ENCODE peak calls at places on chromosomes 2 and 18, in eight cellular contexts. One of them, this sample, is unnamed.

GRCh38 chr2:3566806-3567205 is 8.3 kb upstream of the RPS7 start:
- DNase-seq in adrenal gland: no peak
- DNase-seq in right cardiac atrium: no peak
- DNase-seq in substantia nigra: no peak
- DNase-seq in upper lobe of right lung: no peak
- DNase-seq in right atrium auricular region: no peak
- DNase-seq in CD8-positive, alpha-beta memory T cell: no peak
- DNase-seq in dorsolateral prefrontal cortex: no peak
- DNase-seq in this sample: no peak

GRCh38 chr18:3726241-3726951 is 276.4 kb downstream of the TGIF1 start:
- DNase-seq in substantia nigra: no peak
- DNase-seq in upper lobe of right lung: no peak
- DNase-seq in CD8-positive, alpha-beta memory T cell: no peak
- DNase-seq in right atrium auricular region: no peak
- DNase-seq in right cardiac atrium: no peak
- DNase-seq in adrenal gland: no peak
- DNase-seq in dorsolateral prefrontal cortex: no peak
- DNase-seq in this sample: no peak

GRCh38 chr2:54574107-54574859 is 118.2 kb downstream of the SPTBN1 start:
- DNase-seq in dorsolateral prefrontal cortex: no peak
- DNase-seq in CD8-positive, alpha-beta memory T cell: peak; percentile 82
- DNase-seq in upper lobe of right lung: no peak
- DNase-seq in right atrium auricular region: no peak
- DNase-seq in adrenal gland: peak; percentile 65
- DNase-seq in right cardiac atrium: no peak
- DNase-seq in substantia nigra: no peak
- DNase-seq in this sample: no peak

GRCh38 chr18:48926420-48926857 is 24.3 kb downstream of the SMAD7 start:
- DNase-seq in CD8-positive, alpha-beta memory T cell: no peak
- DNase-seq in substantia nigra: no peak
- DNase-seq in dorsolateral prefrontal cortex: no peak
- DNase-seq in upper lobe of right lung: no peak
- DNase-seq in adrenal gland: no peak
- DNase-seq in right cardiac atrium: peak; percentile 66
- DNase-seq in right atrium auricular region: no peak
- DNase-seq in this sample: no peak

GRCh38 chr2:47636596-47636995 is 146.3 kb upstream of the MSH6 start:
- DNase-seq in right cardiac atrium: no peak
- DNase-seq in upper lobe of right lung: no peak
- DNase-seq in substantia nigra: no peak
- DNase-seq in dorsolateral prefrontal cortex: no peak
- DNase-seq in right atrium auricular region: no peak
- DNase-seq in adrenal gland: no peak
- DNase-seq in CD8-positive, alpha-beta memory T cell: no peak
- DNase-seq in this sample: no peak

GRCh38 chr2:60641866-60642788 is 88.7 kb upstream of the BCL11A start:
- DNase-seq in CD8-positive, alpha-beta memory T cell: peak; percentile 6
- DNase-seq in adrenal gland: peak; percentile 22
- DNase-seq in dorsolateral prefrontal cortex: no peak
- DNase-seq in upper lobe of right lung: no peak
- DNase-seq in right cardiac atrium: no peak
- DNase-seq in substantia nigra: no peak
- DNase-seq in right atrium auricular region: no peak
- DNase-seq in this sample: no peak

GRCh38 chr18:3094355-3094684 is 81.4 kb upstream of the LPIN2 start:
- DNase-seq in right cardiac atrium: no peak
- DNase-seq in substantia nigra: no peak
- DNase-seq in upper lobe of right lung: no peak
- DNase-seq in right atrium auricular region: no peak
- DNase-seq in dorsolateral prefrontal cortex: no peak
- DNase-seq in adrenal gland: no peak
- DNase-seq in CD8-positive, alpha-beta memory T cell: no peak
- DNase-seq in this sample: no peak

GRCh38 chr18:10228380-10228779 is 226.1 kb upstream of the APCDD1 start:
- DNase-seq in right atrium auricular region: no peak
- DNase-seq in substantia nigra: no peak
- DNase-seq in dorsolateral prefrontal cortex: no peak
- DNase-seq in adrenal gland: no peak
- DNase-seq in right cardiac atrium: no peak
- DNase-seq in upper lobe of right lung: no peak
- DNase-seq in CD8-positive, alpha-beta memory T cell: no peak
- DNase-seq in this sample: no peak

GRCh38 chr2:37026050-37026449 is 58.1 kb downstream of the HEATR5B start:
- DNase-seq in substantia nigra: no peak
- DNase-seq in dorsolateral prefrontal cortex: no peak
- DNase-seq in adrenal gland: no peak
- DNase-seq in right cardiac atrium: no peak
- DNase-seq in CD8-positive, alpha-beta memory T cell: no peak
- DNase-seq in right atrium auricular region: no peak
- DNase-seq in upper lobe of right lung: no peak
- DNase-seq in this sample: no peak

GRCh38 chr2:200247494-200247893 is 59.0 kb upstream of the SPATS2L start:
- DNase-seq in upper lobe of right lung: no peak
- DNase-seq in dorsolateral prefrontal cortex: no peak
- DNase-seq in right cardiac atrium: no peak
- DNase-seq in adrenal gland: no peak
- DNase-seq in right atrium auricular region: no peak
- DNase-seq in CD8-positive, alpha-beta memory T cell: no peak
- DNase-seq in substantia nigra: no peak
- DNase-seq in this sample: no peak

GRCh38 chr2:208040199-208041171 is 15.2 kb upstream of the PLEKHM3 start:
- DNase-seq in right cardiac atrium: peak; percentile 83
- DNase-seq in right atrium auricular region: peak; percentile 72
- DNase-seq in dorsolateral prefrontal cortex: peak; percentile 71
- DNase-seq in upper lobe of right lung: peak; percentile 79
- DNase-seq in adrenal gland: peak; percentile 67
- DNase-seq in substantia nigra: peak; percentile 33
- DNase-seq in CD8-positive, alpha-beta memory T cell: peak; percentile 40
- DNase-seq in this sample: no peak

GRCh38 chr2:42879913-42880737 is 87.7 kb upstream of the HAAO start:
- DNase-seq in adrenal gland: no peak
- DNase-seq in right cardiac atrium: peak; percentile 79
- DNase-seq in substantia nigra: no peak
- DNase-seq in right atrium auricular region: no peak
- DNase-seq in dorsolateral prefrontal cortex: no peak
- DNase-seq in upper lobe of right lung: no peak
- DNase-seq in CD8-positive, alpha-beta memory T cell: no peak
- DNase-seq in this sample: no peak

GRCh38 chr2:68251855-68252406 is 401 bp downstream of the PPP3R1 start:
- DNase-seq in right atrium auricular region: no peak
- DNase-seq in CD8-positive, alpha-beta memory T cell: peak; percentile 41
- DNase-seq in substantia nigra: peak; percentile 51
- DNase-seq in right cardiac atrium: peak; percentile 81
- DNase-seq in upper lobe of right lung: peak; percentile 75
- DNase-seq in adrenal gland: peak; percentile 57
- DNase-seq in dorsolateral prefrontal cortex: no peak
- DNase-seq in this sample: no peak

GRCh38 chr2:64457518-64457917 is 3.6 kb downstream of the LGALSL start:
- DNase-seq in CD8-positive, alpha-beta memory T cell: no peak
- DNase-seq in upper lobe of right lung: no peak
- DNase-seq in right atrium auricular region: no peak
- DNase-seq in dorsolateral prefrontal cortex: no peak
- DNase-seq in substantia nigra: no peak
- DNase-seq in right cardiac atrium: no peak
- DNase-seq in adrenal gland: no peak
- DNase-seq in this sample: no peak

GRCh38 chr18:9321017-9321452 is 13.5 kb upstream of the TWSG1 start:
- DNase-seq in dorsolateral prefrontal cortex: no peak
- DNase-seq in right cardiac atrium: no peak
- DNase-seq in right atrium auricular region: no peak
- DNase-seq in adrenal gland: no peak
- DNase-seq in upper lobe of right lung: no peak
- DNase-seq in substantia nigra: no peak
- DNase-seq in CD8-positive, alpha-beta memory T cell: no peak
- DNase-seq in this sample: no peak

GRCh38 chr2:240811346-240812300 is 8.4 kb downstream of the KIF1A start:
- DNase-seq in CD8-positive, alpha-beta memory T cell: no peak
- DNase-seq in upper lobe of right lung: peak; percentile 51
- DNase-seq in substantia nigra: no peak
- DNase-seq in adrenal gland: no peak
- DNase-seq in dorsolateral prefrontal cortex: no peak
- DNase-seq in right atrium auricular region: no peak
- DNase-seq in right cardiac atrium: peak; percentile 37
- DNase-seq in this sample: no peak

GRCh38 chr2:172489682-172490081 is 62.3 kb downstream of the ITGA6 start:
- DNase-seq in CD8-positive, alpha-beta memory T cell: no peak
- DNase-seq in right cardiac atrium: no peak
- DNase-seq in dorsolateral prefrontal cortex: no peak
- DNase-seq in substantia nigra: no peak
- DNase-seq in right atrium auricular region: no peak
- DNase-seq in upper lobe of right lung: no peak
- DNase-seq in adrenal gland: no peak
- DNase-seq in this sample: no peak

DNA sequence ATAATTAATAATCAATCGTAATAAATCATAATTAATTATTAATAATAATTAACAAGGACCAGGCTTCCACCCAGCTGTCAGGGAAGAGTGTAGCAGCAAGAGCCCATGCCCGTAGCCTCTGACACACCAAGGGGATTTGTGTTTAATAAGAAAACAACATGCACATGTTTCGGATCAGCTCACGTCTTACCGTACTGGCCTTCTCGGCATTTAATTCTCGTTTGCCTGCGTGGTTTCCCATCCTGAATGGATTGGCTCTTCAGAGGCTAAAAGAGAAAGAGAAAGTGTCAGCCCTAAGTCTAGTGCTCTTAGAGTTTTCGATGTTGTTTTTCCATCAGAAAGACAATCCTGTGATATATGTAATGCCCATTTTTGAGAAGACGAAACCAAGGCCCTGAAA is 27.6 kb downstream of the MBP start:
- DNase-seq in right cardiac atrium: no peak
- DNase-seq in substantia nigra: no peak
- DNase-seq in dorsolateral prefrontal cortex: no peak
- DNase-seq in adrenal gland: no peak
- DNase-seq in CD8-positive, alpha-beta memory T cell: no peak
- DNase-seq in right atrium auricular region: peak; percentile 56
- DNase-seq in upper lobe of right lung: no peak
- DNase-seq in this sample: no peak
- H3K27ac ChIP-seq in right cardiac atrium: no peak overlapping the region
- H3K27ac ChIP-seq in substantia nigra: no peak overlapping the region
- H3K27ac ChIP-seq in dorsolateral prefrontal cortex: no peak overlapping the region
- H3K27ac ChIP-seq in adrenal gland: no peak overlapping the region
- H3K27ac ChIP-seq in CD8-positive, alpha-beta memory T cell: no peak overlapping the region
- H3K27ac ChIP-seq in right atrium auricular region: peak overlapping the region; percentile 86
- H3K27ac ChIP-seq in upper lobe of right lung: no peak overlapping the region
- H3K27ac ChIP-seq in this sample: no peak overlapping the region

GRCh38 chr2:190497428-190497827 is 37.1 kb downstream of the NEMP2 start:
- DNase-seq in right cardiac atrium: no peak
- DNase-seq in adrenal gland: no peak
- DNase-seq in dorsolateral prefrontal cortex: no peak
- DNase-seq in upper lobe of right lung: no peak
- DNase-seq in right atrium auricular region: no peak
- DNase-seq in substantia nigra: no peak
- DNase-seq in CD8-positive, alpha-beta memory T cell: no peak
- DNase-seq in this sample: no peak

GRCh38 chr2:190501702-190502407 is 32.7 kb downstream of the NEMP2 start:
- DNase-seq in right cardiac atrium: no peak
- DNase-seq in right atrium auricular region: no peak
- DNase-seq in dorsolateral prefrontal cortex: no peak
- DNase-seq in substantia nigra: no peak
- DNase-seq in upper lobe of right lung: no peak
- DNase-seq in CD8-positive, alpha-beta memory T cell: no peak
- DNase-seq in adrenal gland: no peak
- DNase-seq in this sample: no peak

GRCh38 chr2:190499976-190500588 is 34.4 kb downstream of the NEMP2 start:
- DNase-seq in right atrium auricular region: no peak
- DNase-seq in right cardiac atrium: no peak
- DNase-seq in adrenal gland: no peak
- DNase-seq in substantia nigra: no peak
- DNase-seq in dorsolateral prefrontal cortex: no peak
- DNase-seq in CD8-positive, alpha-beta memory T cell: no peak
- DNase-seq in upper lobe of right lung: no peak
- DNase-seq in this sample: no peak

GRCh38 chr2:190501231-190501630 is 33.3 kb downstream of the NEMP2 start:
- DNase-seq in substantia nigra: no peak
- DNase-seq in dorsolateral prefrontal cortex: no peak
- DNase-seq in upper lobe of right lung: no peak
- DNase-seq in right cardiac atrium: no peak
- DNase-seq in CD8-positive, alpha-beta memory T cell: no peak
- DNase-seq in adrenal gland: no peak
- DNase-seq in right atrium auricular region: no peak
- DNase-seq in this sample: no peak

GRCh38 chr2:190499273-190499672 is 35.2 kb downstream of the NEMP2 start:
- DNase-seq in substantia nigra: no peak
- DNase-seq in right atrium auricular region: no peak
- DNase-seq in upper lobe of right lung: no peak
- DNase-seq in dorsolateral prefrontal cortex: no peak
- DNase-seq in CD8-positive, alpha-beta memory T cell: no peak
- DNase-seq in right cardiac atrium: no peak
- DNase-seq in adrenal gland: no peak
- DNase-seq in this sample: no peak
- H3K27ac ChIP-seq in substantia nigra: no peak overlapping the region
- H3K27ac ChIP-seq in right atrium auricular region: no peak overlapping the region
- H3K27ac ChIP-seq in upper lobe of right lung: peak overlapping the region; percentile 11
- H3K27ac ChIP-seq in dorsolateral prefrontal cortex: peak overlapping the region; percentile 53
- H3K27ac ChIP-seq in CD8-positive, alpha-beta memory T cell: no peak overlapping the region
- H3K27ac ChIP-seq in right cardiac atrium: no peak overlapping the region
- H3K27ac ChIP-seq in adrenal gland: no peak overlapping the region
- H3K27ac ChIP-seq in this sample: no peak overlapping the region

GRCh38 chr2:223854741-223855140 is 17.4 kb upstream of the AP1S3 start:
- DNase-seq in dorsolateral prefrontal cortex: no peak
- DNase-seq in CD8-positive, alpha-beta memory T cell: no peak
- DNase-seq in right cardiac atrium: no peak
- DNase-seq in upper lobe of right lung: no peak
- DNase-seq in adrenal gland: no peak
- DNase-seq in right atrium auricular region: no peak
- DNase-seq in substantia nigra: no peak
- DNase-seq in this sample: no peak

GRCh38 chr2:223853425-223853837 is 16.0 kb upstream of the AP1S3 start:
- DNase-seq in right cardiac atrium: no peak
- DNase-seq in right atrium auricular region: no peak
- DNase-seq in upper lobe of right lung: no peak
- DNase-seq in substantia nigra: no peak
- DNase-seq in CD8-positive, alpha-beta memory T cell: no peak
- DNase-seq in adrenal gland: no peak
- DNase-seq in dorsolateral prefrontal cortex: no peak
- DNase-seq in this sample: no peak

GRCh38 chr2:223856584-223856983 is 19.2 kb upstream of the AP1S3 start:
- DNase-seq in adrenal gland: no peak
- DNase-seq in right cardiac atrium: no peak
- DNase-seq in dorsolateral prefrontal cortex: no peak
- DNase-seq in CD8-positive, alpha-beta memory T cell: no peak
- DNase-seq in upper lobe of right lung: no peak
- DNase-seq in substantia nigra: no peak
- DNase-seq in right atrium auricular region: no peak
- DNase-seq in this sample: no peak

GRCh38 chr2:223856021-223856420 is 18.6 kb upstream of the AP1S3 start:
- DNase-seq in upper lobe of right lung: no peak
- DNase-seq in right atrium auricular region: no peak
- DNase-seq in substantia nigra: no peak
- DNase-seq in right cardiac atrium: no peak
- DNase-seq in dorsolateral prefrontal cortex: no peak
- DNase-seq in CD8-positive, alpha-beta memory T cell: no peak
- DNase-seq in adrenal gland: no peak
- DNase-seq in this sample: no peak

GRCh38 chr2:223855426-223855825 is 18.0 kb upstream of the AP1S3 start:
- DNase-seq in CD8-positive, alpha-beta memory T cell: no peak
- DNase-seq in dorsolateral prefrontal cortex: no peak
- DNase-seq in right cardiac atrium: no peak
- DNase-seq in upper lobe of right lung: no peak
- DNase-seq in right atrium auricular region: no peak
- DNase-seq in adrenal gland: no peak
- DNase-seq in substantia nigra: no peak
- DNase-seq in this sample: no peak
- H3K27ac ChIP-seq in CD8-positive, alpha-beta memory T cell: no peak overlapping the region
- H3K27ac ChIP-seq in dorsolateral prefrontal cortex: no peak overlapping the region
- H3K27ac ChIP-seq in right cardiac atrium: no peak overlapping the region
- H3K27ac ChIP-seq in upper lobe of right lung: no peak overlapping the region
- H3K27ac ChIP-seq in right atrium auricular region: no peak overlapping the region
- H3K27ac ChIP-seq in adrenal gland: no peak overlapping the region
- H3K27ac ChIP-seq in substantia nigra: no peak overlapping the region
- H3K27ac ChIP-seq in this sample: no peak overlapping the region

GRCh38 chr18:25875574-25875973 is 214.8 kb downstream of the SS18 start:
- DNase-seq in right cardiac atrium: no peak
- DNase-seq in CD8-positive, alpha-beta memory T cell: no peak
- DNase-seq in upper lobe of right lung: no peak
- DNase-seq in adrenal gland: no peak
- DNase-seq in substantia nigra: no peak
- DNase-seq in right atrium auricular region: no peak
- DNase-seq in dorsolateral prefrontal cortex: no peak
- DNase-seq in this sample: no peak
- H3K27ac ChIP-seq in right cardiac atrium: no peak overlapping the region
- H3K27ac ChIP-seq in CD8-positive, alpha-beta memory T cell: no peak overlapping the region
- H3K27ac ChIP-seq in upper lobe of right lung: no peak overlapping the region
- H3K27ac ChIP-seq in adrenal gland: no peak overlapping the region
- H3K27ac ChIP-seq in substantia nigra: no peak overlapping the region
- H3K27ac ChIP-seq in right atrium auricular region: no peak overlapping the region
- H3K27ac ChIP-seq in dorsolateral prefrontal cortex: no peak overlapping the region
- H3K27ac ChIP-seq in this sample: no peak overlapping the region

This sample was measured in caudate nucleus.